ENCODE peak calls at places on chromosomes 3 and 15, in ten cellular contexts. W is DND-41; H is stimulated activated CD8-positive, alpha-beta memory T cell treated with anti-CD3 and anti-CD28 coated beads, Interleukin-7, amount 100 ng/mL, for 1 hour; E is ecto neural progenitor cell; K is H9; O is H7; G is GF-D8; C is M059J; Y is Caki2; A is GM10248. P is an unnamed sample.

GRCh38 chr3:129547241-129547640 is 4.3 kb downstream of the H1-8 start:
- DNase-seq in W (no peak), H (no peak), E (no peak), K (no peak), O (peak; percentile 58), G (no peak), C (no peak), Y (no peak), A (no peak), P (no peak)

GRCh38 chr3:128113817-128114794 is 9.5 kb downstream of the RUVBL1 start:
- DNase-seq in W (no peak), H (no peak), E (no peak), K (no peak), O (no peak), G (no peak), C (no peak), Y (peak; percentile 30), A (peak; percentile 50), P (no peak)

GRCh38 chr15:52069559-52069958 is 43.0 kb downstream of the BCL2L10 start:
- DNase-seq in W (no peak), H (no peak), E (no peak), K (no peak), O (no peak), G (no peak), C (no peak), Y (no peak), A (no peak), P (no peak)

GRCh38 chr3:101036676-101037075 is 43.5 kb upstream of the ABI3BP start:
- DNase-seq in W (no peak), H (no peak), E (no peak), K (no peak), O (no peak), G (no peak), C (peak; percentile 62), Y (no peak), A (no peak), P (no peak)

GRCh38 chr3:114725966-114726365 is 421.1 kb downstream of the ZBTB20 start:
- DNase-seq in W (no peak), H (no peak), E (no peak), K (no peak), O (no peak), G (no peak), C (no peak), Y (no peak), A (no peak), P (no peak)

GRCh38 chr15:79834496-79834895 is 62.3 kb downstream of the MTHFS start:
- DNase-seq in W (no peak), H (no peak), E (no peak), K (no peak), O (no peak), G (no peak), C (no peak), Y (no peak), A (no peak), P (no peak)

GRCh38 chr3:165643433-165643824 is 193.8 kb downstream of the BCHE start:
- DNase-seq in W (no peak), H (no peak), E (no peak), K (no peak), O (no peak), G (no peak), C (peak; percentile 66), Y (no peak), A (no peak), P (no peak)

GRCh38 chr15:28919201-28919627 is 33.4 kb downstream of the APBA2 start:
- DNase-seq in W (no peak), H (no peak), E (no peak), K (peak; percentile 47), O (peak; percentile 65), G (no peak), C (no peak), Y (peak; percentile 59), A (no peak), P (peak; percentile 58)

GRCh38 chr3:177371903-177372302 is 174.6 kb upstream of the TBL1XR1 start:
- DNase-seq in W (no peak), H (no peak), E (no peak), K (no peak), O (no peak), G (no peak), C (no peak), Y (no peak), A (no peak), P (no peak)

P was measured in cerebellum.